ENCODE peak calls at places on chromosomes 6 and 20, in six cellular contexts. J, Q, Y, T, K and Z are unnamed samples.

GRCh38 chr20:58372836-58373235 is 16.2 kb upstream of the VAPB start:
- DNase-seq in J (no peak), Q (no peak), Y (no peak), T (no peak), K (peak), Z (no peak)

GRCh38 chr20:31537859-31538245 is 23.6 kb downstream of the HM13 start:
- DNase-seq in J (no peak), Q (no peak), Y (no peak), T (no peak), K (no peak), Z (no peak)

GRCh38 chr6:11848852-11849731 is 70.5 kb upstream of the ADTRP start:
- DNase-seq in J (no peak), Q (no peak), Y (no peak), T (no peak), K (peak), Z (no peak)

GRCh38 chr20:5126512-5127203 is at the start of gene CDS2:
- DNase-seq in J (peak), Q (peak), Y (peak), T (peak), K (peak), Z (peak)

GRCh38 chr20:43379239-43379917 is 78.3 kb upstream of the SRSF6 start:
- DNase-seq in J (no peak), Q (no peak), Y (no peak), T (no peak), K (peak), Z (no peak)

GRCh38 chr6:46473866-46474265 is 17.4 kb downstream of the RCAN2 start:
- DNase-seq in J (no peak), Q (no peak), Y (no peak), T (no peak), K (peak), Z (no peak)

GRCh38 chr20:626579-626978 is 16.5 kb upstream of the TCF15 start:
- DNase-seq in J (no peak), Q (no peak), Y (no peak), T (no peak), K (no peak), Z (no peak)

GRCh38 chr6:31203345-31203979 is 33.0 kb upstream of the POU5F1 start:
- DNase-seq in J (peak), Q (peak), Y (no peak), T (no peak), K (peak), Z (peak)

GRCh38 chr20:8557711-8558110 is 425.6 kb downstream of the PLCB1 start:
- DNase-seq in J (no peak), Q (no peak), Y (no peak), T (no peak), K (peak), Z (no peak)

GRCh38 chr20:57167971-57168693 is 98.3 kb downstream of the BMP7 start:
- DNase-seq in J (no peak), Q (no peak), Y (no peak), T (no peak), K (peak), Z (no peak)

GRCh38 chr6:137995371-137995770 is 111.8 kb downstream of the PERP start:
- DNase-seq in J (no peak), Q (no peak), Y (no peak), T (no peak), K (no peak), Z (no peak)

GRCh38 chr6:133466666-133467065 is 225.5 kb downstream of the EYA4 start:
- DNase-seq in J (no peak), Q (no peak), Y (no peak), T (no peak), K (peak), Z (no peak)

GRCh38 chr6:79313254-79313653 is 78.8 kb upstream of the HMGN3 start:
- DNase-seq in J (no peak), Q (peak), Y (no peak), T (no peak), K (no peak), Z (no peak)

GRCh38 chr6:110020888-110021287 is 42.8 kb downstream of the GPR6 start:
- DNase-seq in J (no peak), Q (peak), Y (peak), T (no peak), K (no peak), Z (peak)

GRCh38 chr20:33093074-33093473 is 13.6 kb downstream of the BPIFB4 start:
- DNase-seq in J (no peak), Q (no peak), Y (no peak), T (no peak), K (no peak), Z (no peak)

GRCh38 chr20:43584448-43585138 is 6.1 kb upstream of the IFT52 start:
- DNase-seq in J (no peak), Q (no peak), Y (no peak), T (no peak), K (peak), Z (no peak)

GRCh38 chr6:141033101-141033500 is 1099.6 kb upstream of the GJE1 start:
- DNase-seq in J (no peak), Q (no peak), Y (no peak), T (no peak), K (peak), Z (no peak)

GRCh38 chr6:35691027-35691824 is 2.5 kb upstream of the FKBP5 start:
- DNase-seq in J (no peak), Q (peak), Y (no peak), T (no peak), K (peak), Z (peak)

GRCh38 chr20:3128585-3128984 is 31.1 kb downstream of the FASTKD5 start:
- DNase-seq in J (no peak), Q (no peak), Y (no peak), T (no peak), K (no peak), Z (no peak)

GRCh38 chr20:25227317-25227831 is 20.5 kb upstream of the PYGB start:
- DNase-seq in J (no peak), Q (no peak), Y (no peak), T (no peak), K (peak), Z (no peak)

GRCh38 chr6:41193884-41194283 is 7.1 kb downstream of the TREML2 start:
- DNase-seq in J (no peak), Q (no peak), Y (no peak), T (no peak), K (no peak), Z (no peak)

GRCh38 chr6:147106759-147107401 is 97.3 kb upstream of the STXBP5 start:
- DNase-seq in J (no peak), Q (peak), Y (no peak), T (no peak), K (peak), Z (peak)

GRCh38 chr6:106631356-106631755 is 2.0 kb downstream of the QRSL1 start:
- DNase-seq in J (no peak), Q (no peak), Y (no peak), T (no peak), K (no peak), Z (no peak)

GRCh38 chr6:141562801-141563763 is 569.6 kb upstream of the GJE1 start:
- DNase-seq in J (peak), Q (peak), Y (peak), T (no peak), K (peak), Z (peak)

GRCh38 chr6:52839124-52840055 is 1.2 kb downstream of the GSTA5 start:
- DNase-seq in J (peak), Q (peak), Y (peak), T (no peak), K (peak), Z (peak)

GRCh38 chr20:48242623-48243022 is 457.3 kb upstream of the SULF2 start:
- DNase-seq in J (no peak), Q (no peak), Y (no peak), T (no peak), K (no peak), Z (no peak)

GRCh38 chr6:43334466-43335095 is 26.0 kb upstream of the CRIP3 start:
- DNase-seq in J (no peak), Q (peak), Y (no peak), T (no peak), K (peak), Z (peak)

GRCh38 chr20:62577447-62577846 is 64.9 kb upstream of the SLCO4A1 start:
- DNase-seq in J (no peak), Q (no peak), Y (no peak), T (no peak), K (no peak), Z (no peak)

GRCh38 chr6:111992851-111993250 is 61.1 kb upstream of the CCN6 start:
- DNase-seq in J (peak), Q (peak), Y (peak), T (no peak), K (peak), Z (no peak)

GRCh38 chr20:23235173-23236027 is 115.2 kb upstream of the NXT1 start:
- DNase-seq in J (no peak), Q (peak), Y (no peak), T (no peak), K (peak), Z (peak)

GRCh38 chr6:85824329-85824728 is 181.6 kb upstream of the SYNCRIP start:
- DNase-seq in J (no peak), Q (no peak), Y (no peak), T (no peak), K (no peak), Z (no peak)

GRCh38 chr20:43755851-43756250 is 29.0 kb upstream of the GTSF1L start:
- DNase-seq in J (no peak), Q (no peak), Y (no peak), T (no peak), K (peak), Z (no peak)

GRCh38 chr20:33803921-33804337 is 7.2 kb upstream of the CHMP4B start:
- DNase-seq in J (no peak), Q (no peak), Y (no peak), T (no peak), K (peak), Z (no peak)

GRCh38 chr6:44043479-44044153 is 83.6 kb downstream of the MRPL14 start:
- DNase-seq in J (no peak), Q (no peak), Y (no peak), T (no peak), K (no peak), Z (no peak)

GRCh38 chr20:41145317-41145716 is 8.0 kb downstream of the PLCG1 start:
- DNase-seq in J (no peak), Q (no peak), Y (no peak), T (no peak), K (no peak), Z (no peak)

GRCh38 chr20:25478889-25479568 is 71.6 kb downstream of the GINS1 start:
- DNase-seq in J (no peak), Q (no peak), Y (no peak), T (no peak), K (no peak), Z (no peak)

GRCh38 chr20:48658505-48658904 is 169.3 kb downstream of the PREX1 start:
- DNase-seq in J (no peak), Q (no peak), Y (no peak), T (no peak), K (no peak), Z (no peak)

GRCh38 chr20:8305449-8305978 is 173.4 kb downstream of the PLCB1 start:
- DNase-seq in J (peak), Q (peak), Y (peak), T (no peak), K (peak), Z (peak)

GRCh38 chr6:163354085-163354484 is 60.4 kb upstream of the QKI start:
- DNase-seq in J (no peak), Q (peak), Y (no peak), T (no peak), K (peak), Z (no peak)